ENCODE peak calls at places on chromosomes 7 and 10, in seven cellular contexts. Z is MCF 10A, P is NCI-H1417, A is heart right ventricle, G is cardiac fibroblast, V is AG09309, B is cardiac septum. R is an unnamed sample.

GRCh38 chr7:107975394-107976013 is 27.5 kb downstream of the LAMB1 start:
- DNase-seq in P (no peak), Z (no peak), G (no peak), V (no peak), B (no peak), A (no peak), R (peak; percentile 59)

GRCh38 chr10:123134915-123135414 is 805 bp upstream of the HMX3 start:
- DNase-seq in B (no peak), P (no peak), Z (no peak), A (no peak), G (no peak), V (no peak), R (no peak)

GRCh38 chr7:52114056-52114455 is 797.4 kb upstream of the COBL start:
- DNase-seq in P (no peak), A (no peak), G (no peak), V (no peak), Z (no peak), B (no peak), R (no peak)

GRCh38 chr7:126689037-126689436 is 563.7 kb downstream of the GRM8 start:
- DNase-seq in A (no peak), B (no peak), Z (peak; percentile 22), V (no peak), P (no peak), G (no peak), R (no peak)

GRCh38 chr10:79981673-79982485 is 33.0 kb upstream of the SFTPD start:
- DNase-seq in V (no peak), Z (peak; percentile 51), P (peak; percentile 92), B (no peak), A (peak; percentile 30), G (peak; percentile 46), R (peak; percentile 73)

GRCh38 chr10:78419481-78420265 is 386.0 kb downstream of the RPS24 start:
- DNase-seq in V (no peak), Z (no peak), P (no peak), A (no peak), B (peak; percentile 20), G (no peak), R (peak; percentile 27)

GRCh38 chr10:3763852-3764625 is 21.0 kb downstream of the KLF6 start:
- DNase-seq in B (no peak), P (no peak), A (no peak), Z (peak; percentile 92), V (no peak), G (peak; percentile 46), R (no peak)

GRCh38 chr7:36690514-36691187 is 33.6 kb downstream of the AOAH start:
- DNase-seq in Z (no peak), G (no peak), A (no peak), V (no peak), B (no peak), P (no peak), R (no peak)

GRCh38 chr7:150409300-150410030 is 30.3 kb downstream of the ZNF775 start:
- DNase-seq in Z (no peak), G (no peak), B (no peak), A (no peak), V (no peak), P (no peak), R (peak; percentile 63)

GRCh38 chr10:87700031-87700796 is 40.5 kb downstream of the PAPSS2 start:
- DNase-seq in A (no peak), P (no peak), B (no peak), Z (peak; percentile 58), G (peak; percentile 66), V (peak; percentile 25), R (no peak)

GRCh38 chr7:4774007-4774406 is 1.4 kb upstream of the AP5Z1 start:
- DNase-seq in B (no peak), G (no peak), V (no peak), Z (no peak), A (no peak), P (no peak), R (no peak)

GRCh38 chr10:120308590-120308989 is 148.4 kb upstream of the PLPP4 start:
- DNase-seq in B (no peak), P (no peak), V (no peak), Z (no peak), G (no peak), A (no peak), R (no peak)

GRCh38 chr10:58590152-58590551 is 77.5 kb downstream of the BICC1 start:
- DNase-seq in Z (peak; percentile 87), G (peak; percentile 96), V (peak; percentile 98), P (no peak), B (no peak), A (peak; percentile 22), R (peak; percentile 76)

GRCh38 chr7:140533394-140533872 is 54.1 kb upstream of the MKRN1 start:
- DNase-seq in G (no peak), B (no peak), A (peak; percentile 38), V (no peak), P (no peak), Z (no peak), R (peak; percentile 39)

GRCh38 chr10:132402781-132403241 is 5.8 kb downstream of the PWWP2B start:
- DNase-seq in Z (no peak), V (no peak), G (no peak), P (no peak), B (no peak), A (no peak), R (peak; percentile 56)

GRCh38 chr10:69389827-69390490 is 26.8 kb downstream of the TACR2 start:
- DNase-seq in B (no peak), G (peak; percentile 86), A (peak; percentile 46), P (no peak), V (no peak), Z (peak; percentile 61), R (no peak)

GRCh38 chr10:110491346-110491745 is 6.4 kb upstream of the DUSP5 start:
- DNase-seq in P (no peak), Z (no peak), A (no peak), V (no peak), G (no peak), B (no peak), R (no peak)

GRCh38 chr7:42244828-42245227 is 7.8 kb upstream of the GLI3 start:
- DNase-seq in Z (peak; percentile 75), G (peak; percentile 84), P (no peak), B (no peak), A (no peak), V (no peak), R (no peak)

GRCh38 chr10:123926401-123927264 is 35.0 kb upstream of the CPXM2 start:
- DNase-seq in G (no peak), P (no peak), A (no peak), Z (peak; percentile 30), V (peak; percentile 46), B (peak; percentile 72), R (no peak)

GRCh38 chr7:115747174-115747573 is 283.4 kb downstream of the TFEC start:
- DNase-seq in B (no peak), P (peak; percentile 44), V (no peak), A (no peak), G (peak; percentile 3), Z (no peak), R (no peak)

GRCh38 chr10:72011468-72011867 is 47.3 kb downstream of the CHST3 start:
- DNase-seq in P (no peak), V (no peak), B (no peak), A (no peak), Z (no peak), G (no peak), R (no peak)

GRCh38 chr7:100674441-100675407 is 1.2 kb downstream of the GNB2 start:
- DNase-seq in P (peak; percentile 82), V (no peak), B (no peak), Z (no peak), G (no peak), A (peak; percentile 38), R (peak; percentile 75)

GRCh38 chr10:110901954-110902819 is 16.8 kb downstream of the BBIP1 start:
- DNase-seq in V (peak; percentile 48), G (peak; percentile 55), P (no peak), Z (peak; percentile 93), B (no peak), A (no peak), R (peak; percentile 68)

GRCh38 chr7:24756989-24757798 is at the start of gene GSDME:
- DNase-seq in G (peak; percentile 76), Z (peak; percentile 71), B (no peak), A (peak; percentile 47), V (no peak), P (peak; percentile 67), R (peak; percentile 80)

GRCh38 chr10:22183771-22184466 is 33.9 kb downstream of the EBLN1 start:
- DNase-seq in B (no peak), G (peak; percentile 57), V (no peak), P (peak; percentile 17), Z (peak; percentile 39), A (no peak), R (no peak)

GRCh38 chr7:104241135-104241534 is 33.3 kb upstream of the ORC5 start:
- DNase-seq in Z (no peak), A (no peak), B (no peak), V (no peak), P (no peak), G (no peak), R (no peak)

GRCh38 chr10:118692911-118693310 is 61.9 kb downstream of the CACUL1 start:
- DNase-seq in P (no peak), Z (peak; percentile 17), V (peak; percentile 90), A (no peak), B (no peak), G (peak; percentile 83), R (no peak)

GRCh38 chr10:1128649-1129048 is 72.5 kb downstream of the WDR37 start:
- DNase-seq in A (no peak), V (no peak), P (no peak), G (no peak), Z (no peak), B (no peak), R (no peak)

GRCh38 chr7:42876182-42877068 is 35.4 kb downstream of the C7orf25 start:
- DNase-seq in P (peak; percentile 66), G (peak; percentile 75), A (peak; percentile 45), V (peak; percentile 13), B (no peak), Z (peak; percentile 79), R (peak; percentile 73)

R was measured in sigmoid colon.